ENCODE peak calls at places on chromosomes 3 and 15, in six cellular contexts. X, E, L, H, R and Z are unnamed samples.

GRCh38 chr3:52479876-52480575 is 15.1 kb upstream of the STAB1 start:
- DNase-seq in X (no peak), E (no peak), L (no peak), H (no peak), R (no peak), Z (no peak)

GRCh38 chr3:59559721-59560514 is 510.1 kb upstream of the CFAP20DC start:
- DNase-seq in X (peak; percentile 25), E (peak; percentile 92), L (no peak), H (peak; percentile 73), R (no peak), Z (peak; percentile 85)

GRCh38 chr3:182861345-182861744 is 68.0 kb downstream of the ATP11B start:
- DNase-seq in X (no peak), E (peak; percentile 12), L (no peak), H (no peak), R (no peak), Z (no peak)

GRCh38 chr3:30123224-30123623 is 483.2 kb upstream of the TGFBR2 start:
- DNase-seq in X (no peak), E (no peak), L (no peak), H (no peak), R (no peak), Z (no peak)

GRCh38 chr3:189235214-189235613 is 63.4 kb downstream of the TPRG1 start:
- DNase-seq in X (no peak), E (no peak), L (no peak), H (no peak), R (no peak), Z (no peak)

GRCh38 chr3:58058654-58059263 is 50.5 kb downstream of the FLNB start:
- DNase-seq in X (no peak), E (peak; percentile 66), L (no peak), H (no peak), R (no peak), Z (peak; percentile 74)

GRCh38 chr15:60573936-60574335 is 95.0 kb upstream of the ICE2 start:
- DNase-seq in X (no peak), E (no peak), L (no peak), H (no peak), R (no peak), Z (no peak)

GRCh38 chr3:100082724-100083123 is 31.6 kb downstream of the FILIP1L start:
- DNase-seq in X (no peak), E (no peak), L (no peak), H (no peak), R (no peak), Z (no peak)

GRCh38 chr3:72977463-72977862 is 19.1 kb upstream of the PPP4R2 start:
- DNase-seq in X (no peak), E (no peak), L (no peak), H (no peak), R (no peak), Z (no peak)

GRCh38 chr3:81778678-81779182 is 17.3 kb upstream of the GBE1 start:
- DNase-seq in X (no peak), E (peak; percentile 63), L (no peak), H (peak; percentile 47), R (no peak), Z (peak; percentile 64)

GRCh38 chr3:48685603-48686511 is at the start of gene NCKIPSD:
- DNase-seq in X (peak; percentile 97), E (peak; percentile 86), L (peak; percentile 94), H (no peak), R (peak; percentile 89), Z (peak; percentile 95)

GRCh38 chr3:123636431-123636841 is 51.6 kb upstream of the HACD2 start:
- DNase-seq in X (peak; percentile 95), E (no peak), L (no peak), H (no peak), R (no peak), Z (no peak)

GRCh38 chr3:113241292-113242033 is 30.1 kb downstream of the BOC start:
- DNase-seq in X (peak; percentile 75), E (peak; percentile 49), L (no peak), H (no peak), R (no peak), Z (no peak)

GRCh38 chr3:161414907-161415306 is 43.6 kb upstream of the SPTSSB start:
- DNase-seq in X (no peak), E (no peak), L (no peak), H (no peak), R (no peak), Z (no peak)

GRCh38 chr3:117820900-117821299 is 1111.3 kb downstream of the TUSC7 start:
- DNase-seq in X (no peak), E (peak; percentile 2), L (no peak), H (peak; percentile 11), R (no peak), Z (peak; percentile 11)

GRCh38 chr3:137765310-137766033 is 1.4 kb downstream of the SOX14 start:
- DNase-seq in X (peak; percentile 46), E (no peak), L (no peak), H (no peak), R (no peak), Z (no peak)

GRCh38 chr15:56869573-56869972 is 48.9 kb upstream of the TCF12 start:
- DNase-seq in X (peak; percentile 57), E (peak; percentile 55), L (peak; percentile 29), H (no peak), R (peak; percentile 36), Z (peak; percentile 20)

GRCh38 chr3:115401891-115402501 is 221.3 kb upstream of the GAP43 start:
- DNase-seq in X (no peak), E (peak; percentile 76), L (no peak), H (peak; percentile 33), R (no peak), Z (peak; percentile 80)

GRCh38 chr15:79041598-79042175 is 48.9 kb downstream of the RASGRF1 start:
- DNase-seq in X (no peak), E (no peak), L (no peak), H (no peak), R (no peak), Z (no peak)

GRCh38 chr3:5425371-5425770 is 237.9 kb downstream of the EDEM1 start:
- DNase-seq in X (no peak), E (no peak), L (no peak), H (no peak), R (no peak), Z (no peak)

GRCh38 chr3:38226273-38226672 is 39.3 kb upstream of the SLC22A13 start:
- DNase-seq in X (no peak), E (no peak), L (no peak), H (no peak), R (no peak), Z (peak; percentile 36)

GRCh38 chr3:152417181-152417580 is 148.5 kb downstream of the MBNL1 start:
- DNase-seq in X (no peak), E (no peak), L (no peak), H (no peak), R (no peak), Z (peak; percentile 18)

GRCh38 chr15:93331545-93332117 is 242.6 kb upstream of the RGMA start:
- DNase-seq in X (peak; percentile 55), E (no peak), L (no peak), H (no peak), R (no peak), Z (no peak)

GRCh38 chr15:55196458-55197361 is at the start of gene RSL24D1:
- DNase-seq in X (peak; percentile 97), E (peak; percentile 99), L (peak; percentile 99), H (peak; percentile 97), R (peak; percentile 99), Z (peak; percentile 99)
- TF ChIP-seq CTCF in X (peak; percentile 45), E (peak; percentile 56), L (peak; percentile 67), H (peak; percentile 45), R (peak; percentile 56), Z (peak; percentile 32)

DNA sequence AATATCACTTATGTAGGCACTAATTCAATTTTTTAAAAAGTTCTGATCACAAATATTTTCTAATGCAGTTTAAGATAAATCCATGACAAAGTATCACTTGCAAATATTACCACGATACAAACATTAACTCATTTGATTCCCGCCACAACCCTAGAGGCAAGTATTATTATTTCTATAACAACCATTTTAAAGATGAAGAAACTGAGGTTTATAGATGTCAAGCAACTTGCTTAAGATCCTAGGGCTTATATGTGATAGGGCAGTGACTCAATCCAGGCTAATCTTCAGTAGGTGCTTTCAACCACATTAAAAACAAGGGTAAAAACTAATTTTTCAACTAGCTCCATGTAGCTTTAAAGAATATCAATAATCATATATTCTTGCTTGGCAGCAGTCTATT is 1.7 kb downstream of the DYNC1LI1 start:
- DNase-seq in X (no peak), E (no peak), L (no peak), H (no peak), R (no peak), Z (no peak)
- H3K4me3 ChIP-seq in X (peak overlapping the region; percentile 93), E (peak overlapping the region; percentile 80), L (peak overlapping the region; percentile 81), H (peak overlapping the region; percentile 90), R (peak overlapping the region; percentile 96), Z (peak overlapping the region; percentile 88)

GRCh38 chr3:159672728-159673471 is 315.7 kb upstream of the IL12A start:
- DNase-seq in X (peak; percentile 19), E (no peak), L (no peak), H (no peak), R (peak; percentile 36), Z (no peak)
- TF ChIP-seq CTCF in X (peak; percentile 23), E (no peak), L (no peak), H (peak; percentile 18), R (no peak), Z (no peak)

GRCh38 chr15:81418891-81419290 is 44.9 kb upstream of the TMC3 start:
- DNase-seq in X (no peak), E (no peak), L (no peak), H (no peak), R (no peak), Z (no peak)

GRCh38 chr15:81418427-81418826 is 44.4 kb upstream of the TMC3 start:
- DNase-seq in X (no peak), E (no peak), L (no peak), H (no peak), R (no peak), Z (no peak)

GRCh38 chr15:81413851-81414250 is 39.8 kb upstream of the TMC3 start:
- DNase-seq in X (no peak), E (no peak), L (no peak), H (no peak), R (no peak), Z (no peak)

GRCh38 chr15:81419304-81419943 is 45.4 kb upstream of the TMC3 start:
- DNase-seq in X (peak; percentile 63), E (no peak), L (no peak), H (peak; percentile 10), R (no peak), Z (peak; percentile 62)
- H3K4me3 ChIP-seq in X (peak overlapping the region; percentile 20), E (no peak overlapping the region), L (no peak overlapping the region), H (no peak overlapping the region), R (no peak overlapping the region), Z (no peak overlapping the region)

GRCh38 chr3:43423634-43424033 is 137.3 kb downstream of the SNRK start:
- DNase-seq in X (no peak), E (no peak), L (no peak), H (no peak), R (no peak), Z (no peak)

GRCh38 chr3:43426388-43426787 is 140.0 kb downstream of the SNRK start:
- DNase-seq in X (no peak), E (no peak), L (no peak), H (no peak), R (no peak), Z (no peak)

GRCh38 chr3:43423142-43423541 is 136.8 kb downstream of the SNRK start:
- DNase-seq in X (no peak), E (peak; percentile 13), L (no peak), H (no peak), R (no peak), Z (no peak)

DNA sequence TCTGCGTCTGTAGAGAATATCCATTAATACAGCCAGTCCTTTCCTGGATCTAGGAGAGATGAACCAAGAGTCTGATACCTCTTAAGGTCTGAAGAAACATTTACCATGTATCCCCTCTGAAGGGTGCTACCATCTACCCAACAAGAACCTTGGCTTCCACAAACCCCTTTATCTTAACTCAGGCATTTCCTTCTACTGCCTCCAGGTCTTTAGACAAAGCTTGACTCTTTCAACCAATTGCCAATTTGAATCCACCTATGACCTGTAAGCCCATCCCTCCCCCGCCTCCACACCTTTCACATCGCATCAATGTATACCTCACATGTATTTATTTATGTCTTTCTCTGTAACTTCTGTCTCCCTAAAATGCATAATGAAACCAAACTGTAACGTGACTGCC is 139.5 kb downstream of the SNRK start:
- DNase-seq in X (no peak), E (no peak), L (no peak), H (no peak), R (no peak), Z (no peak)
- TF ChIP-seq CTCF in X (no peak), E (no peak), L (no peak), H (no peak), R (no peak), Z (no peak)